ENCODE peak calls at places on chromosomes 16 and 17, in four cellular contexts. X, P, G and Q are unnamed samples.

GRCh38 chr16:69477546-69477945 is 53.1 kb downstream of the CYB5B start:
- DNase-seq in X (no peak), G (no peak), P (peak; percentile 71), Q (no peak)

GRCh38 chr16:78478267-78478821 is 378.9 kb downstream of the WWOX start:
- DNase-seq in X (no peak), P (no peak), G (no peak), Q (no peak)

GRCh38 chr17:50560185-50560824 is at the start of gene CACNA1G:
- DNase-seq in P (peak; percentile 70), X (peak; percentile 81), G (peak; percentile 70), Q (peak; percentile 76)

GRCh38 chr16:70267516-70267915 is 15.8 kb upstream of the EXOSC6 start:
- DNase-seq in P (peak; percentile 65), X (no peak), G (no peak), Q (peak; percentile 70)

GRCh38 chr16:9437115-9437514 is 345.7 kb downstream of the HAPSTR1 start:
- DNase-seq in X (no peak), P (no peak), G (no peak), Q (no peak)

GRCh38 chr16:47888142-47888541 is 267.7 kb downstream of the ABCC12 start:
- DNase-seq in G (no peak), P (no peak), X (no peak), Q (no peak)

GRCh38 chr17:59858167-59858790 is 34.5 kb downstream of the TUBD1 start:
- DNase-seq in P (no peak), G (no peak), X (no peak), Q (no peak)

GRCh38 chr17:18089613-18090012 is 1.9 kb downstream of the DRG2 start:
- DNase-seq in P (no peak), G (no peak), X (no peak), Q (no peak)

GRCh38 chr17:64622931-64623654 is 39.0 kb downstream of the SMURF2 start:
- DNase-seq in X (no peak), P (peak; percentile 97), G (no peak), Q (peak; percentile 19)

GRCh38 chr17:63446218-63446980 is at the start of gene CYB561:
- DNase-seq in P (peak; percentile 50), G (peak; percentile 32), X (peak; percentile 59), Q (peak; percentile 83)

GRCh38 chr16:17828012-17828411 is 357.3 kb upstream of the XYLT1 start:
- DNase-seq in G (no peak), P (no peak), X (no peak), Q (no peak)

GRCh38 chr17:9402590-9403199 is 172.9 kb downstream of the STX8 start:
- DNase-seq in G (no peak), P (peak; percentile 36), X (no peak), Q (peak; percentile 65)

DNA sequence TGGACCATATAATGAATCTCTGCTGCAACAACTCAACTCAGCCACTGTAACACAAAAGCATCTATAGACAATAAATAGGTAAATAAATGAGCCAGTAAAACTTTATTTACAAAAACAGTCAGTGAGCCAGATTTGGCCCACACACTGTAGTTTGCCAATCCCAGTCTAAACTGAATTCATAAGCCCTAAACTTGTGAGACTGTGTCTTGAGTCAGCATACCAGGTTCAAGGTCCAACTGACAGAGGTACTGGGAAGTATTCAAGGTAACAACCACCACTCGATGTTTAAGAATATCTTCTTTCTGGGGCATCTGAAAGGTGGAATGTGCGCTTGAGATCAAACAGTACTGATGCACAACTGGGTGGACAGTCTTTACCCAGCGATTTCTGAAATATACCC is 94.2 kb downstream of the HELZ start:
- DNase-seq in X (no peak), P (no peak), G (no peak), Q (peak; percentile 65)
- H3K27ac ChIP-seq in X (no peak overlapping the region), P (no peak overlapping the region), G (no peak overlapping the region), Q (no peak overlapping the region)

DNA sequence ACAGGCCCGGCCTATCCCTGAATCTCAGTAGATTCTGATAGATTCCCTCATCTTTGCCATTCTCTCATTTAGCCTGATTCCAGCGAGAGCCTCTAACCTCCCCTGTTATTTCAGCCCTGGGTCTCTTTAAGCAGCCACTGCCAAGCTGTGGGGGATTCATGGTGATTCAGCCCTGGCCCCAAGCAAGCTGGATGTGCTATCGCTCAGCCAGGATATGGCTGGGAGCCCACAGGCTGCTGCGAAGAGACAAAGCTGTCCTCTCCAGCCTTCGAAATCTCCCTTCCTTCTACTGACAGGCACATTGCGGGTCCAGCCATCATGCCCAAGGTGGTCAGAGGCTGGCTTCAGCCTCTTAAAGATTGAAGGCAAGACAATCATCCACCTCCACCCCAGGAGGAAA is 394.1 kb downstream of the SOX9 start:
- DNase-seq in P (no peak), G (peak; percentile 29), X (no peak), Q (no peak)
- H3K27ac ChIP-seq in P (no peak overlapping the region), G (peak overlapping the region; percentile 45), X (no peak overlapping the region), Q (no peak overlapping the region)

DNA sequence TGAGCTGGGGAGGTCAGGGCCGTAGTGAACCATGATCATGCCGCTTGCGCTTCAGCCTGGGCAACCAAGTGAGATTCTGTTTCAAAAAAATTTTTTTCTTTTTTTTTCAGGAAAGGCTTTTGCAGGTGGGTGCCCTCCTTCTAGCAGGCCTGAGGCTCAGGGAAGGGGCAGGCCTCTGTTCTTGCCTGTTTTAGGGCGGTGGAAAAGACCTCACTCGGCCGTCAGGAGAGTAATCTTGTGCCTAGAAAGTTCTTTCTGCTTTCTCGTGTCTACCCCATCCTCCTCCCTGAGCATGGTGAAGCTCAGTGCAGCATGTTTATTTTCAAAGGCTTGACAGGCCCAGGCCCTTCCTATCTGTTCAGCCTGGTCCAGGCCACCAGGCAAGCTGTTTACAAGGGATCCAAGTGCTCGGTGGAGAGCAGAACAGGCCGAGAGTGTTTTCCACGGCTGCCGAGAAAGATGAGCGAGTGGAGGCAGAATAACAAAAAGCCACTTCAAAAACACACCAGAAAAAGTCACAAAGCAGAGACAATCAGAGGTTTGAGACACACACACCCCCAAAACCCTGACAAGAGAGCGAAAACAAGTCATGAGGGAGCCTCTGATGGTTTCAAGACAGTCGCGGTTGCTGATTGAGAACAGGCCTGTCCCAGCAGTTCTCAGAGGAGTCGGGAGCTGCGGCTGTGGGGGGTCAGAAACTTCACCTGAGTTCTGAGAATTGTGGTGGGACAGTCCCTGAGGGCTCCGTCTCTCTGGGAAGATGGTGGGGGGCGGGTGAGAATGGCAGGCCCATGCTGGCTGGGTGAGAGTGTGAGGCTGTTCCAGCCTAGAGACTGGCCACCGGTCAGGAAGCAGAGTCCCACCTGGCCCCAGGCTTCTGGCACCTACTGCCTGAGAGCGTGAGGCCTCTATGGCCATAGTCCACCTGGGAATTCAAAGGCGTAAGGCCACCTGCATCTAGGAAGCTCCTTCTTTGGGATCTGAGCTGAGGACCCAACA is 37.5 kb upstream of the CCR7 start:
- DNase-seq in X (no peak), G (no peak), P (no peak), Q (no peak)
- H3K27ac ChIP-seq in X (peak overlapping the region; percentile 41), G (no peak overlapping the region), P (no peak overlapping the region), Q (peak overlapping the region; percentile 82)

GRCh38 chr17:46178550-46179198 is 14.6 kb downstream of the KANSL1 start:
- DNase-seq in G (no peak), P (no peak), X (no peak), Q (no peak)
- H3K27ac ChIP-seq in G (no peak overlapping the region), P (no peak overlapping the region), X (no peak overlapping the region), Q (no peak overlapping the region)

GRCh38 chr17:33989357-33990148 is 265.5 kb upstream of the CCL2 start:
- DNase-seq in G (no peak), X (no peak), P (no peak), Q (no peak)

GRCh38 chr17:33986088-33986487 is 269.0 kb upstream of the CCL2 start:
- DNase-seq in G (no peak), X (no peak), P (no peak), Q (no peak)

GRCh38 chr17:33987162-33987561 is 267.9 kb upstream of the CCL2 start:
- DNase-seq in P (no peak), X (no peak), G (no peak), Q (no peak)

GRCh38 chr17:33983824-33984574 is 271.1 kb upstream of the CCL2 start:
- DNase-seq in G (no peak), X (no peak), P (no peak), Q (no peak)

DNA sequence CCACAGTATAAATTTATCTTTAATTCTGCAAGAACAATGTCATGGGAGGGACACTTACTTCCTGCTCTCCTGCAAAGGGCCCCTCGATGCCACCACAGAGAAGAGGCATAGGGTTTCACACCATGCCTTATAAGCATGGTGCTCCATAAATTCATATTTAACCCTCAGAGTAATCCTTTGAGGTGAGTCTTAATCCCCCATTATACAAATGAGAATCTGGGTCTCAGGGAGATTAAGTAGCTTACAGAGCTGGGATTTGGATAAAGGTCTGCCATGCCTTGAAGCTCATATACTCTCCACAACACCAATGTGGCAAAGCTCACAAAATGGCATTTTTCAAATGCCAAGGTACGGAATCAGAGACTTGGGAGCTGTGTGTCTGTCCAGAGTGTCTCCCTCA is 268.5 kb upstream of the CCL2 start:
- DNase-seq in X (no peak), G (no peak), P (no peak), Q (no peak)
- H3K27ac ChIP-seq in X (no peak overlapping the region), G (no peak overlapping the region), P (no peak overlapping the region), Q (no peak overlapping the region)

DNA sequence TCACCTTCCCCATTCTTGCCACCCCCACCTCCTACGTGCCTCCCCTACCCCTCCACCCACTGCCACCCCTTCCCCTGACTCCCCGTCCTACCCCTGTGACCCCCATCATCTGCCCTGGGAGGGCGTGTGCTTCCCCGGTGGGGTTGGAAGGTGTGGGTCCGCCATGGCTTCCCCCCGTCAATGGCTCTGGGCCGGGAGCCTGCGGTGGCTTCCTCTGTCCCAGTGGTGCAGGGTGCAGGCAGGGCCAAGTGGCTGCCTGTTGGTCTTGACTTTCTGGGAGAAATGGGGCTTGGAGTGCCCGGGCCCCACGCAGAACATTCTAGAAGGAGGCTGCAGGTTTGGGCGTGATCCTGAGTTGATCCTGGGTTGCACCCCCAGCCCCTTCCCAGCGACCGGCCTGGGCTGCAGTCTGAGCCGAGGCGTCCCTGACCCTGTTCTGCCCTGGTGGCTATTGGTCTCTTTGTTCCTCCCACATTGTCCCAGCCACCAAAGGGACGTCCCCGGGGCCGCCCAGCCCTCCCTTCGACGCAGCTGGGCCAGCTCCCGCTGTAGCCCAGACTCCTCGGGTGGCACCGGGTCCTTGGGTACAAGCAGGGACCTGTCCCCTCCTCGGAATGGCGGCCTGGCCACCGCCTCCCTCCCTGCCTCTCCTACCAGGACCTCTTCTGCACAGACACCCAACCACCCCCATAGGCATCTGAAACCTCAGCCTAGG is 25.7 kb downstream of the GSE1 start:
- DNase-seq in P (no peak), X (no peak), G (no peak), Q (no peak)
- H3K27ac ChIP-seq in P (no peak overlapping the region), X (no peak overlapping the region), G (no peak overlapping the region), Q (no peak overlapping the region)